ENCODE peak calls at places on chromosomes 6 and 20, in five cellular contexts. K is progenitor cell of endocrine pancreas; J is left ventricle myocardium inferior; Q is CD4-positive, alpha-beta T cell; A is A673. B is an unnamed sample.

GRCh38 chr6:147531321-147531720 is 22.8 kb downstream of the SAMD5 start:
- DNase-seq in K (no peak), J (no peak), Q (no peak), A (no peak), B (no peak)

GRCh38 chr20:2353231-2353630 is 27.5 kb upstream of the TGM6 start:
- DNase-seq in K (no peak), J (no peak), Q (no peak), A (no peak), B (no peak)

GRCh38 chr6:111581957-111582356 is 23.7 kb downstream of the TRAF3IP2 start:
- DNase-seq in K (no peak), J (no peak), Q (no peak), A (no peak), B (no peak)

GRCh38 chr20:63980317-63980805 is 571 bp upstream of the PRPF6 start:
- DNase-seq in K (no peak), J (no peak), Q (no peak), A (no peak), B (no peak)

GRCh38 chr6:15254074-15254975 is 8.5 kb downstream of the JARID2 start:
- DNase-seq in K (no peak), J (no peak), Q (no peak), A (peak), B (no peak)

GRCh38 chr20:37339208-37339607 is 6.7 kb upstream of the SRC start:
- DNase-seq in K (no peak), J (no peak), Q (no peak), A (no peak), B (no peak)

GRCh38 chr20:36819662-36820061 is 46.1 kb upstream of the DSN1 start:
- DNase-seq in K (no peak), J (no peak), Q (no peak), A (peak), B (no peak)

GRCh38 chr6:41543087-41543486 is 3.1 kb upstream of the FOXP4 start:
- DNase-seq in K (no peak), J (no peak), Q (no peak), A (no peak), B (no peak)

GRCh38 chr20:12153616-12154015 is 235.9 kb downstream of the BTBD3 start:
- DNase-seq in K (no peak), J (no peak), Q (no peak), A (no peak), B (no peak)

GRCh38 chr6:87197547-87197946 is 42.2 kb downstream of the ZNF292 start:
- DNase-seq in K (no peak), J (no peak), Q (no peak), A (no peak), B (no peak)

GRCh38 chr6:157203312-157203744 is 120.0 kb downstream of the TMEM242 start:
- DNase-seq in K (no peak), J (no peak), Q (no peak), A (no peak), B (no peak)

GRCh38 chr20:59149678-59150504 is 13.7 kb upstream of the ZNF831 start:
- DNase-seq in K (no peak), J (peak), Q (peak), A (no peak), B (no peak)

GRCh38 chr6:159110013-159110412 is 59.2 kb upstream of the FNDC1 start:
- DNase-seq in K (no peak), J (no peak), Q (no peak), A (peak), B (no peak)

GRCh38 chr20:47348539-47349142 is 7.9 kb downstream of the ZMYND8 start:
- DNase-seq in K (no peak), J (no peak), Q (no peak), A (no peak), B (no peak)

GRCh38 chr20:1319051-1319450 is 9.9 kb downstream of the SDCBP2 start:
- DNase-seq in K (no peak), J (no peak), Q (no peak), A (no peak), B (no peak)

GRCh38 chr20:5073154-5074049 is 46.4 kb downstream of the PCNA start:
- DNase-seq in K (no peak), J (peak), Q (no peak), A (no peak), B (peak)

GRCh38 chr6:80348263-80348662 is 241.8 kb downstream of the BCKDHB start:
- DNase-seq in K (no peak), J (peak), Q (no peak), A (no peak), B (no peak)

GRCh38 chr6:149963462-149964242 is at the start of gene ULBP1:
- DNase-seq in K (no peak), J (peak), Q (no peak), A (peak), B (peak)
- TF ChIP-seq CTCF in K (no peak), J (no peak), Q (no peak), A (peak), B (no peak)

DNA sequence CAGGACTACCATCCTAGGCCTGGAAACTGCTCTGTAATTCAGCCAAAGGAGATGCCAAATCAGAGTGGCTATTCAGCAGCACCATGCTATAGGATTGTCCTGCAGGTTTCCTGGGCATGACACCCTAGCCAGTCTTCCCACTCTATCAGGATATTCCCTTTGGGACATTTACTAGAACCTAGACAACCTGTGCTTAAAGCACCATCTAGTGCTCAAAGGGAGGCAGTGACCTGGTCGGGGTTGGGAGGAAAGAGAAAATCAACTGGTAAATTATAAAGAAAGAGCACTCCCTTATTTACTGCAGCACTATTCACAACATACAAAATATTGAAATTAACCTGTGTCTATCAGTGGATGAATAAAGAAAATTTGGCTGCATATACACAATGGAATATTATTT is 67.2 kb upstream of the SMLR1 start:
- DNase-seq in K (no peak), J (no peak), Q (no peak), A (peak), B (no peak)
- TF ChIP-seq CTCF in K (peak), J (no peak), Q (no peak), A (peak), B (no peak)

GRCh38 chr6:75349262-75349984 is 64.8 kb upstream of the TMEM30A start:
- DNase-seq in K (peak), J (peak), Q (no peak), A (peak), B (no peak)
- TF ChIP-seq CTCF in K (peak), J (peak), Q (no peak), A (no peak), B (no peak)

GRCh38 chr6:97663252-97663651 is 380.2 kb upstream of the MMS22L start:
- DNase-seq in K (no peak), J (no peak), Q (no peak), A (no peak), B (no peak)

GRCh38 chr6:97666889-97667288 is 383.9 kb upstream of the MMS22L start:
- DNase-seq in K (no peak), J (no peak), Q (no peak), A (no peak), B (no peak)

GRCh38 chr6:97665410-97665809 is 382.4 kb upstream of the MMS22L start:
- DNase-seq in K (no peak), J (no peak), Q (no peak), A (no peak), B (no peak)

GRCh38 chr6:97669191-97669651 is 386.2 kb upstream of the MMS22L start:
- DNase-seq in K (no peak), J (peak), Q (no peak), A (peak), B (no peak)

DNA sequence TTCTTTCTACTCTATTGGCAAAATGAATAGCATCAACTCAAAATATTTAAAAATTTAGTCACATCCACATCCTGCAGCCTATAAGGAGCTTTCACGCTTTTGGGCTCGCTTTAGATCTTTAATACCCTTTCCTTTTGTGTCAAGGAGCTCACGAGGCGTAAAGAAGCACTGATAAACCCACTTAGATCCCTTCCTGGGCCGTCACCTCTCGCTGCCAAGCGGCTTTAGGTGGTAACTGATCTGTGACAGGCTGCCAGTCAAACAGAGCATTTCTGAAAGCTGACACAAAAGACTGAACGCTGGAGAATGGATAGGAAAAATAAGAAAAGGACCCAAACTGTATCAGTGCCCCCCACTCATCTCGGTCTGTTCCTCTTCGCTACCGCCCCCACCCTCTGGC is 385.7 kb upstream of the MMS22L start:
- DNase-seq in K (no peak), J (no peak), Q (no peak), A (peak), B (no peak)
- TF ChIP-seq CTCF in K (no peak), J (no peak), Q (no peak), A (no peak), B (no peak)

DNA sequence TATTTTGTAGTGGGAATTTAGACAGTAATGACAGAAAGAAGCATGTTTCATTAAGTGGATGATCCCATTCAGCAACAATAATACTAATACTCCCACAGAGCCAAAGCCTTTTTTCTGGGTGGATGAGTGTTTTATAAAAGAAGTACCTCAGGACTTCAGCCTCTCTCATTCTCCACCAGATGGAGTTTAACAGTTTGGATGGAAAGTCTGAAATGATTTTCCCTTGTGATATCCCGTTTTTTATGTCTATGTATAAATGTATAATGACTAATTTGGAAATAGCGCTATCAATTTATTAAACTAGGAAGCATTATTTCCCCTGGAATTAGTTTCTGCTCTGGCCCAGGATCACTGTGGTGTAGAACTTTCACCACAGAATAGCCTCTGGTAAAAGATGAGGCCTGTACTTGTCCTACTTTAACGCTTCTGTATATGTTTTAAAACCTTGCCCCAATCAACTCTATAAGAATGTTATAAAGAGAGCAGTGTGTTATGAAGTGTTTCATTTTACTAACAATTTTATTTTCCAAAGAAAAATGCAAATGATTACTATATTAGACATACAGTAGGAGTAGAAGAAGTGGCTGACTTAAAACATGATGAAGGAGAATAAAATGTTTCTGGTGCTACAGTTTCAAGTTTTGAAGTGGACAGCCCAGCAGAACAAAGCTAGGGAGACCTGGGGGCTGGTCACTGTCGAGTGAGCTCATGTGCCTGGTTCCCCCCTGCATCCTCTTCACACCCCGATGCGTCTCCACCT is 135.6 kb downstream of the HIVEP1 start:
- DNase-seq in K (no peak), J (no peak), Q (no peak), A (no peak), B (no peak)
- TF ChIP-seq CTCF in K (peak), J (no peak), Q (no peak), A (peak), B (no peak)

GRCh38 chr20:18904192-18904591 is 90.6 kb downstream of the SCP2D1 start:
- DNase-seq in K (no peak), J (no peak), Q (no peak), A (no peak), B (no peak)

GRCh38 chr20:18902181-18902725 is 88.7 kb downstream of the SCP2D1 start:
- DNase-seq in K (no peak), J (no peak), Q (no peak), A (no peak), B (no peak)

GRCh38 chr20:18906046-18906445 is 92.5 kb downstream of the SCP2D1 start:
- DNase-seq in K (no peak), J (no peak), Q (no peak), A (no peak), B (no peak)

GRCh38 chr20:18907353-18907752 is 93.8 kb downstream of the SCP2D1 start:
- DNase-seq in K (no peak), J (no peak), Q (no peak), A (no peak), B (no peak)

GRCh38 chr20:18904624-18905023 is 91.0 kb downstream of the SCP2D1 start:
- DNase-seq in K (no peak), J (no peak), Q (no peak), A (peak), B (no peak)
- TF ChIP-seq CTCF in K (peak), J (peak), Q (no peak), A (peak), B (no peak)

GRCh38 chr6:35678021-35678654 is 10.6 kb downstream of the FKBP5 start:
- DNase-seq in K (no peak), J (no peak), Q (no peak), A (no peak), B (no peak)

GRCh38 chr6:35678814-35679213 is 9.9 kb downstream of the FKBP5 start:
- DNase-seq in K (no peak), J (no peak), Q (no peak), A (no peak), B (no peak)

GRCh38 chr6:35679399-35679798 is 9.3 kb downstream of the FKBP5 start:
- DNase-seq in K (no peak), J (no peak), Q (no peak), A (no peak), B (no peak)

GRCh38 chr6:35675871-35676459 is 12.8 kb downstream of the FKBP5 start:
- DNase-seq in K (no peak), J (no peak), Q (no peak), A (no peak), B (no peak)

DNA sequence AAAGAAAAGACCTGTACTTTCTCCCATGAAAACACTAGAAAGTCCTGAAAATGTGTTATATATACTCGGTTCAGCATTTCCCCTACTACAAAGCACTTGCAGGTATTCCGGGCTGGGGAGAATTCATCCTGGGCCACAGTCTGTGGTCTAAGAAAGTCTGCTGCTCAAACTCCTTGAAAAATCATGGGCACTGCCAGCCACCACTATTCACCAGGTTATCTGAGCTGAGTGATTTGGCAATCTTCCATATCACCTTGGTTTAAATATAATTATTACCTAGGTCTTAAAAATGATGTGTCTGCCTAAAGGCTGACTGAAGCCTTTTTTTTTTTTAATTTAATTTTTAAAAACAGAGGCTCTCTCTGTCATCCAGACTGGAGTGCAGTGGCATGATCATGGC is 11.3 kb downstream of the FKBP5 start:
- DNase-seq in K (no peak), J (no peak), Q (no peak), A (no peak), B (no peak)
- TF ChIP-seq CTCF in K (no peak), J (no peak), Q (no peak), A (no peak), B (no peak)

B was measured in omental fat pad.